ENCODE peak calls at places on chromosomes 12 and 14, in ten cellular contexts. Z is substantia nigra, R is cardiac muscle cell, N is ACHN, C is osteocyte, A is neural progenitor cell, T is cardiac septum, D is gastrocnemius medialis, G is glomerular endothelial cell, E is amniotic stem cell. J is an unnamed sample.

GRCh38 chr12:58583956-58584355 is 336.3 kb downstream of the LRIG3 start:
- DNase-seq in G (no peak), N (no peak), D (no peak), T (no peak), C (no peak), E (no peak), A (no peak), Z (no peak), R (no peak), J (no peak)

GRCh38 chr14:27392153-27392552 is 794.3 kb upstream of the NOVA1 start:
- DNase-seq in C (no peak), D (no peak), N (no peak), Z (no peak), G (peak), T (no peak), R (no peak), E (peak), A (no peak), J (no peak)

GRCh38 chr12:25852792-25853191 is 105.7 kb upstream of the RASSF8 start:
- DNase-seq in T (no peak), Z (no peak), R (peak), D (no peak), C (no peak), N (no peak), E (no peak), G (no peak), A (no peak), J (no peak)

GRCh38 chr14:35940291-35940690 is 114.2 kb downstream of the BRMS1L start:
- DNase-seq in Z (no peak), T (no peak), E (no peak), N (no peak), D (no peak), G (no peak), R (no peak), A (no peak), C (no peak), J (no peak)

GRCh38 chr12:12592930-12593329 is 18.7 kb upstream of the CREBL2 start:
- DNase-seq in Z (no peak), A (no peak), T (no peak), G (no peak), D (no peak), R (peak), N (peak), E (peak), C (no peak), J (no peak)

GRCh38 chr12:31017535-31017934 is 56.1 kb upstream of the DDX11 start:
- DNase-seq in N (no peak), Z (no peak), E (no peak), G (no peak), A (no peak), D (no peak), T (peak), R (no peak), C (no peak), J (no peak)

GRCh38 chr12:123889000-123889399 is 83.6 kb downstream of the CCDC92 start:
- DNase-seq in C (no peak), D (no peak), T (no peak), R (no peak), E (no peak), Z (no peak), G (no peak), N (no peak), A (no peak), J (no peak)

GRCh38 chr14:70771781-70772212 is 37.5 kb downstream of the MAP3K9 start:
- DNase-seq in T (no peak), Z (no peak), G (no peak), D (no peak), N (peak), A (peak), E (no peak), R (no peak), C (no peak), J (no peak)

GRCh38 chr14:67886221-67886620 is 66.6 kb downstream of the RAD51B start:
- DNase-seq in G (no peak), Z (no peak), D (no peak), A (no peak), T (no peak), R (no peak), C (no peak), N (no peak), E (no peak), J (no peak)